ENCODE peak calls at places on chromosomes 3 and 15, in four cellular contexts. X is activated gamma-delta T cell treated with Interleukin-2 at 50 U/mL for 16 hours, H is adipocyte, A is T-helper 9 cell. D is an unnamed sample.

GRCh38 chr3:53375019-53375418 is 27.7 kb upstream of the DCP1A start:
- DNase-seq in A (peak), H (peak), X (peak), D (peak)

GRCh38 chr3:42501681-42502428 is 588 bp upstream of the VIPR1 start:
- DNase-seq in H (peak), A (peak), X (peak), D (no peak)

GRCh38 chr15:78212546-78213424 is 21.6 kb downstream of the ACSBG1 start:
- DNase-seq in X (no peak), A (no peak), H (peak), D (peak)

GRCh38 chr3:13651057-13651400 is 102.1 kb downstream of the FBLN2 start:
- DNase-seq in X (no peak), A (no peak), H (no peak), D (no peak)

GRCh38 chr15:80403712-80404056 is 498 bp upstream of the ARNT2 start:
- DNase-seq in X (no peak), A (no peak), H (peak), D (no peak)

GRCh38 chr3:52872245-52872644 is 25.1 kb downstream of the STIMATE start:
- DNase-seq in H (peak), A (no peak), X (no peak), D (no peak)

GRCh38 chr3:150292891-150293290 is 115.2 kb upstream of the TSC22D2 start:
- DNase-seq in X (no peak), H (peak), A (no peak), D (no peak)

GRCh38 chr15:76235186-76235826 is 76.0 kb downstream of the ETFA start:
- DNase-seq in H (peak), X (no peak), A (no peak), D (peak)

GRCh38 chr3:196388946-196389345 is 43.3 kb downstream of the UBXN7 start:
- DNase-seq in X (no peak), A (no peak), H (peak), D (no peak)

GRCh38 chr3:28247286-28247685 is 5.9 kb downstream of the CMC1 start:
- DNase-seq in A (no peak), X (no peak), H (no peak), D (no peak)

GRCh38 chr3:52393959-52394670 is 50.8 kb downstream of the SEMA3G start:
- DNase-seq in A (no peak), H (no peak), X (no peak), D (no peak)